ENCODE peak calls at places on chromosomes 6 and 20, in eight cellular contexts. A is HCT116, U is fibroblast of lung, F is PC-3, H is GM23248, W is GM23338, X is mammary epithelial cell, V is K562. P is an unnamed sample.

GRCh38 chr20:25178563-25179438 is 16.7 kb upstream of the ENTPD6 start:
- DNase-seq in V (peak), W (peak), H (peak), U (peak), X (peak), F (peak), A (peak), P (peak)

GRCh38 chr6:3938715-3939376 is 89.7 kb downstream of the FAM50B start:
- DNase-seq in F (no peak), V (no peak), W (no peak), U (no peak), H (no peak), A (no peak), X (no peak), P (no peak)

GRCh38 chr6:108961985-108962384 is 113.8 kb downstream of the ARMC2 start:
- DNase-seq in X (peak), F (no peak), H (peak), V (no peak), W (no peak), U (peak), A (no peak), P (no peak)

GRCh38 chr20:59933296-59933848 is at the start of gene SYCP2:
- DNase-seq in F (no peak), W (peak), X (peak), U (peak), V (peak), H (peak), A (no peak), P (no peak)

GRCh38 chr6:12369781-12370262 is 79.7 kb downstream of the EDN1 start:
- DNase-seq in U (no peak), A (no peak), F (peak), H (no peak), X (no peak), W (no peak), V (no peak), P (no peak)

GRCh38 chr20:51918561-51918960 is 116.2 kb upstream of the SALL4 start:
- DNase-seq in H (no peak), V (no peak), W (no peak), U (no peak), X (no peak), A (no peak), F (peak), P (no peak)

GRCh38 chr6:139533573-139534471 is 159.4 kb upstream of the CITED2 start:
- DNase-seq in H (peak), V (peak), U (peak), F (no peak), W (no peak), X (no peak), A (peak), P (no peak)

GRCh38 chr6:122569372-122569771 is 40.8 kb upstream of the PKIB start:
- DNase-seq in W (no peak), V (no peak), H (peak), A (no peak), X (no peak), U (no peak), F (no peak), P (no peak)

GRCh38 chr20:31718952-31719643 is 3.6 kb downstream of the BCL2L1 start:
- DNase-seq in A (no peak), W (peak), F (peak), H (no peak), V (no peak), U (no peak), X (peak), P (no peak)

DNA sequence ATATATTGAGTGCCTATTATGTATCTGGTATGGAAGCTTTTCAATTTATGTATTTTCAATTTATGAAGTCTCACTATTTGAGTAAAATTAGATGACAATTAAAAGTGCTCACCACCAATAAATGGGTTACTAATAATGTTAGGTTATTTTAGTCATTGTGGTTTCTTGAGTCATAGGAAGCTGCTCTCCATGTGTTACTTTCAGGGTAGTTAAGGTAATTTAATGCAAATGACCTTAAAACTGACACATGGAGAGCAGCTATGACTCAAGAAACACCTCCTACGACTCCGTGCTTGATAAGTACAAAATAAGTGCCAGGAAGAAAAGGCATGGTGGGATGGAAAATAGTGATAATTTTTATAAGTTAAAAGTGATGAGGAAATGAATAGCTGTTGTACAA is 16.5 kb upstream of the TINAG start:
- DNase-seq in A (no peak), F (peak), H (peak), U (peak), V (no peak), X (peak), W (no peak), P (no peak)
- TF ChIP-seq EZH2 in A (no peak), F (no peak), H (no peak), U (no peak), V (no peak), X (no peak), W (no peak), P (no peak)

GRCh38 chr6:31970604-31971271 is 1.2 kb downstream of the DXO start:
- DNase-seq in U (no peak), X (no peak), W (no peak), V (no peak), A (no peak), F (peak), H (peak), P (no peak)
- H3K4me2 ChIP-seq in U (peak), X (peak), W (peak), V (peak), A (peak), F (peak), H (peak), P (peak)

GRCh38 chr20:57264908-57265648 is 1.4 kb downstream of the BMP7 start:
- DNase-seq in A (no peak), F (no peak), H (no peak), V (no peak), X (no peak), U (no peak), W (peak), P (peak)
- TF ChIP-seq EZH2 in A (no peak), F (peak), H (peak), V (no peak), X (no peak), U (peak), W (no peak), P (peak)

DNA sequence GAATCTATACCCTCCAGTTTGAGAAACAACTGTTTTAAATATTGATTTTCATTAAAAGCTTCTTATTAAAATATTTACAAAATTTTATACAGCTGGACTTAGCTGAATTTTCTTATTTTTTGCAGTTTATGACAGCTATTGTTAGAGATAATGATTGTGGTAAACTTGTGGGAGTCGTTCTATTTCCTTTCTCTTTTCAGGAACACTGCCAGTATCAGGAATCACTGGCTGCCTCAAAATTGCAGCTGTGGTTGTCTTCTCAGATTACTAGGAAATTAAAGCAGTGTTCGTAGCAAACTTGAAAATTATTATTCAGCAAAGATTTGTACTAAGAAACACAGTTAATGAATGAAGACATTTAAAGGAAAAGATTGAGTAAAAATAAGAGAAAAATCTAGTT is 311.0 kb downstream of the CENPW start:
- DNase-seq in W (no peak), F (no peak), A (no peak), X (no peak), V (no peak), U (peak), H (peak), P (no peak)
- H3K4me2 ChIP-seq in W (no peak), F (no peak), A (no peak), X (no peak), V (no peak), U (no peak), H (peak), P (no peak)

GRCh38 chr6:30443657-30444450 is 45.5 kb upstream of the HLA-E start:
- DNase-seq in F (no peak), W (peak), X (peak), H (peak), U (peak), V (no peak), A (no peak), P (peak)
- TF ChIP-seq EZH2 in F (no peak), W (no peak), X (no peak), H (no peak), U (no peak), V (no peak), A (no peak), P (no peak)

GRCh38 chr6:148367418-148368024 is 24.9 kb downstream of the SASH1 start:
- DNase-seq in X (peak), W (peak), H (peak), A (no peak), U (peak), F (peak), V (no peak), P (peak)
- H3K4me2 ChIP-seq in X (no peak), W (no peak), H (no peak), A (no peak), U (peak), F (no peak), V (no peak), P (no peak)

GRCh38 chr6:7730003-7730402 is 4.1 kb downstream of the BMP6 start:
- DNase-seq in H (peak), U (no peak), A (no peak), X (no peak), F (peak), V (no peak), W (no peak), P (no peak)

GRCh38 chr6:7728855-7729590 is 3.1 kb downstream of the BMP6 start:
- DNase-seq in F (peak), W (peak), V (no peak), A (no peak), X (no peak), H (peak), U (no peak), P (peak)

GRCh38 chr6:7727150-7727950 is 1.5 kb downstream of the BMP6 start:
- DNase-seq in A (no peak), F (peak), X (peak), H (peak), V (no peak), W (peak), U (peak), P (peak)

GRCh38 chr6:7726416-7727149 is 684 bp downstream of the BMP6 start:
- DNase-seq in A (no peak), W (peak), H (peak), X (peak), F (peak), U (no peak), V (no peak), P (peak)

GRCh38 chr6:7727951-7728854 is 2.3 kb downstream of the BMP6 start:
- DNase-seq in V (no peak), F (peak), X (peak), H (peak), A (no peak), U (peak), W (peak), P (peak)
- TF ChIP-seq EZH2 in V (peak), F (no peak), X (peak), H (no peak), A (no peak), U (peak), W (peak), P (peak)

GRCh38 chr6:79599725-79600259 is 31.3 kb upstream of the SH3BGRL2 start:
- DNase-seq in V (peak), U (no peak), W (no peak), H (no peak), F (no peak), X (no peak), A (no peak), P (no peak)

GRCh38 chr6:79601020-79601609 is 30.0 kb upstream of the SH3BGRL2 start:
- DNase-seq in A (no peak), X (peak), H (peak), U (peak), F (peak), W (no peak), V (no peak), P (no peak)

GRCh38 chr6:79598012-79598411 is 33.1 kb upstream of the SH3BGRL2 start:
- DNase-seq in H (no peak), W (no peak), U (no peak), X (no peak), F (no peak), A (no peak), V (no peak), P (no peak)

GRCh38 chr6:79602859-79603258 is 28.3 kb upstream of the SH3BGRL2 start:
- DNase-seq in F (no peak), V (no peak), U (peak), W (no peak), H (no peak), A (no peak), X (no peak), P (no peak)

GRCh38 chr6:79600313-79601019 is 30.7 kb upstream of the SH3BGRL2 start:
- DNase-seq in X (no peak), U (no peak), H (no peak), F (no peak), W (no peak), V (no peak), A (no peak), P (no peak)
- H3K4me2 ChIP-seq in X (no peak), U (peak), H (no peak), F (peak), W (no peak), V (peak), A (peak), P (no peak)

GRCh38 chr6:29790626-29791025 is 37.0 kb upstream of the HLA-G start:
- DNase-seq in V (no peak), A (peak), X (peak), H (no peak), U (no peak), W (no peak), F (peak), P (no peak)

GRCh38 chr6:29792123-29793035 is 35.2 kb upstream of the HLA-G start:
- DNase-seq in F (peak), V (peak), A (no peak), W (peak), U (no peak), H (peak), X (peak), P (peak)

GRCh38 chr6:29793036-29793356 is 34.6 kb upstream of the HLA-G start:
- DNase-seq in H (no peak), V (no peak), F (no peak), U (no peak), W (no peak), A (no peak), X (no peak), P (no peak)

GRCh38 chr6:29791162-29791561 is 36.5 kb upstream of the HLA-G start:
- DNase-seq in V (no peak), A (no peak), U (no peak), X (peak), W (no peak), H (peak), F (peak), P (no peak)

GRCh38 chr6:29791786-29792122 is 35.9 kb upstream of the HLA-G start:
- DNase-seq in X (peak), F (peak), H (peak), V (no peak), U (no peak), W (no peak), A (no peak), P (no peak)
- TF ChIP-seq EZH2 in X (no peak), F (no peak), H (no peak), V (no peak), U (no peak), W (no peak), A (no peak), P (no peak)

GRCh38 chr6:130259140-130259539 is 36.4 kb upstream of the SAMD3 start:
- DNase-seq in V (no peak), H (no peak), X (no peak), A (no peak), F (no peak), W (no peak), U (no peak), P (no peak)

GRCh38 chr6:130259557-130259956 is 36.8 kb upstream of the SAMD3 start:
- DNase-seq in W (no peak), F (no peak), U (no peak), A (no peak), H (no peak), V (no peak), X (no peak), P (no peak)

DNA sequence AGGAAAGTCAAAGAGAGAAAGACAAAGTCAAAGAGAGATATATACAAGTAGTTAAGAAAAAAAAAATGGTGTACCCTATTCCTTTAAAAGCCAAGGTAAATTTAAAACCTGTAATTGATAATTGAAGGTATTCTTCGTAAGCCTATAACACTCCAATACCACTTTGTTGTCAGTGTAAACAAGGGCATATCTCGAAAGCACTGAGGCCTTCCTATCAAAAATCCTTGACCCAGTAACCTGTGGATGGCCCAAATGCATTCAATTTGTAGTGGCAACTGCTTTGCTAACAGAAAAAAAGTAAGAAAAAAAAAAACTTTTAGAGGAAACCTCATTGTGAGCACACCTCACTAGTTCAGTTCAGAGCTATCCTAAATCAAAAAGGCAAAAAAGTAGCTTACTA is 39.3 kb upstream of the SAMD3 start:
- DNase-seq in V (no peak), F (no peak), A (no peak), H (no peak), W (no peak), U (no peak), X (no peak), P (no peak)
- H3K4me2 ChIP-seq in V (no peak), F (no peak), A (no peak), H (no peak), W (no peak), U (no peak), X (no peak), P (no peak)

P was measured in neural progenitor cell.